ENCODE peak calls at places on chromosome 5, in seven cellular contexts. One of them, this sample, is unnamed.

GRCh38 chr5:89095341-89095740 is 212.4 kb upstream of the MEF2C start:
- DNase-seq in endodermal cell: no peak
- DNase-seq in IMR-90: no peak
- DNase-seq in transverse colon: no peak
- DNase-seq in MM.1S: peak; percentile 40
- DNase-seq in upper lobe of right lung: no peak
- DNase-seq in psoas muscle: no peak
- DNase-seq in this sample: no peak

GRCh38 chr5:17316973-17317459 is 99.6 kb downstream of the BASP1 start:
- DNase-seq in transverse colon: no peak
- DNase-seq in MM.1S: peak; percentile 85
- DNase-seq in upper lobe of right lung: no peak
- DNase-seq in endodermal cell: no peak
- DNase-seq in psoas muscle: no peak
- DNase-seq in IMR-90: peak; percentile 23
- DNase-seq in this sample: peak; percentile 54

GRCh38 chr5:10934789-10935355 is 173.8 kb upstream of the DAP start:
- DNase-seq in psoas muscle: no peak
- DNase-seq in endodermal cell: no peak
- DNase-seq in IMR-90: no peak
- DNase-seq in MM.1S: no peak
- DNase-seq in transverse colon: no peak
- DNase-seq in upper lobe of right lung: no peak
- DNase-seq in this sample: no peak

GRCh38 chr5:158384535-158385421 is 525.8 kb upstream of the CLINT1 start:
- DNase-seq in psoas muscle: no peak
- DNase-seq in MM.1S: no peak
- DNase-seq in endodermal cell: no peak
- DNase-seq in IMR-90: peak; percentile 97
- DNase-seq in transverse colon: no peak
- DNase-seq in upper lobe of right lung: no peak
- DNase-seq in this sample: peak; percentile 98

GRCh38 chr5:123874600-123875201 is 362.7 kb downstream of the CSNK1G3 start:
- DNase-seq in psoas muscle: no peak
- DNase-seq in IMR-90: peak; percentile 12
- DNase-seq in MM.1S: no peak
- DNase-seq in endodermal cell: peak; percentile 62
- DNase-seq in upper lobe of right lung: no peak
- DNase-seq in transverse colon: no peak
- DNase-seq in this sample: no peak

GRCh38 chr5:79868271-79868670 is 122.8 kb downstream of the MTX3 start:
- DNase-seq in upper lobe of right lung: no peak
- DNase-seq in psoas muscle: no peak
- DNase-seq in IMR-90: no peak
- DNase-seq in transverse colon: no peak
- DNase-seq in MM.1S: no peak
- DNase-seq in endodermal cell: no peak
- DNase-seq in this sample: no peak

GRCh38 chr5:44809215-44809955 is 638 bp downstream of the MRPS30 start:
- DNase-seq in transverse colon: peak; percentile 54
- DNase-seq in psoas muscle: peak; percentile 61
- DNase-seq in upper lobe of right lung: peak; percentile 77
- DNase-seq in endodermal cell: peak; percentile 72
- DNase-seq in IMR-90: peak; percentile 62
- DNase-seq in MM.1S: peak; percentile 60
- DNase-seq in this sample: peak; percentile 71

GRCh38 chr5:17831279-17831678 is 197.0 kb downstream of the TAF11L14 start:
- DNase-seq in upper lobe of right lung: no peak
- DNase-seq in MM.1S: no peak
- DNase-seq in IMR-90: no peak
- DNase-seq in endodermal cell: no peak
- DNase-seq in psoas muscle: no peak
- DNase-seq in transverse colon: no peak
- DNase-seq in this sample: no peak

GRCh38 chr5:157245477-157245876 is 20.4 kb upstream of the CYFIP2 start:
- DNase-seq in MM.1S: no peak
- DNase-seq in transverse colon: no peak
- DNase-seq in IMR-90: no peak
- DNase-seq in endodermal cell: peak; percentile 68
- DNase-seq in upper lobe of right lung: no peak
- DNase-seq in psoas muscle: no peak
- DNase-seq in this sample: no peak

GRCh38 chr5:126561908-126562307 is 33.1 kb downstream of the ALDH7A1 start:
- DNase-seq in endodermal cell: no peak
- DNase-seq in IMR-90: peak; percentile 22
- DNase-seq in psoas muscle: no peak
- DNase-seq in upper lobe of right lung: no peak
- DNase-seq in transverse colon: no peak
- DNase-seq in MM.1S: no peak
- DNase-seq in this sample: peak; percentile 9

GRCh38 chr5:138711816-138712215 is 41.4 kb upstream of the CTNNA1 start:
- DNase-seq in IMR-90: no peak
- DNase-seq in psoas muscle: no peak
- DNase-seq in upper lobe of right lung: no peak
- DNase-seq in MM.1S: no peak
- DNase-seq in transverse colon: no peak
- DNase-seq in endodermal cell: no peak
- DNase-seq in this sample: no peak

GRCh38 chr5:138653502-138653901 is 78.3 kb upstream of the HSPA9 start:
- DNase-seq in MM.1S: peak; percentile 61
- DNase-seq in upper lobe of right lung: no peak
- DNase-seq in endodermal cell: peak; percentile 67
- DNase-seq in IMR-90: peak; percentile 35
- DNase-seq in psoas muscle: no peak
- DNase-seq in transverse colon: no peak
- DNase-seq in this sample: peak; percentile 31

GRCh38 chr5:344668-345067 is 23.2 kb downstream of the AHRR start:
- DNase-seq in transverse colon: no peak
- DNase-seq in IMR-90: no peak
- DNase-seq in MM.1S: no peak
- DNase-seq in upper lobe of right lung: no peak
- DNase-seq in endodermal cell: no peak
- DNase-seq in psoas muscle: no peak
- DNase-seq in this sample: no peak

GRCh38 chr5:134794136-134794535 is 35.6 kb downstream of the DDX46 start:
- DNase-seq in upper lobe of right lung: no peak
- DNase-seq in psoas muscle: no peak
- DNase-seq in MM.1S: no peak
- DNase-seq in IMR-90: peak; percentile 16
- DNase-seq in transverse colon: no peak
- DNase-seq in endodermal cell: no peak
- DNase-seq in this sample: no peak

GRCh38 chr5:35920890-35921289 is 17.5 kb downstream of the CAPSL start:
- DNase-seq in psoas muscle: no peak
- DNase-seq in transverse colon: no peak
- DNase-seq in MM.1S: no peak
- DNase-seq in upper lobe of right lung: no peak
- DNase-seq in IMR-90: no peak
- DNase-seq in endodermal cell: peak; percentile 88
- DNase-seq in this sample: no peak

GRCh38 chr5:139995929-139996328 is 47.2 kb downstream of the NRG2 start:
- DNase-seq in endodermal cell: no peak
- DNase-seq in transverse colon: no peak
- DNase-seq in MM.1S: no peak
- DNase-seq in IMR-90: no peak
- DNase-seq in psoas muscle: no peak
- DNase-seq in upper lobe of right lung: no peak
- DNase-seq in this sample: no peak

GRCh38 chr5:55564716-55565115 is 30.0 kb upstream of the PLPP1 start:
- DNase-seq in IMR-90: no peak
- DNase-seq in psoas muscle: no peak
- DNase-seq in endodermal cell: no peak
- DNase-seq in upper lobe of right lung: no peak
- DNase-seq in MM.1S: peak; percentile 86
- DNase-seq in transverse colon: no peak
- DNase-seq in this sample: no peak

GRCh38 chr5:124285071-124285470 is 461.4 kb downstream of the ZNF608 start:
- DNase-seq in endodermal cell: no peak
- DNase-seq in MM.1S: no peak
- DNase-seq in IMR-90: no peak
- DNase-seq in psoas muscle: no peak
- DNase-seq in transverse colon: no peak
- DNase-seq in upper lobe of right lung: no peak
- DNase-seq in this sample: no peak

GRCh38 chr5:79480991-79481390 is 32.9 kb downstream of the HOMER1 start:
- DNase-seq in psoas muscle: no peak
- DNase-seq in transverse colon: no peak
- DNase-seq in upper lobe of right lung: no peak
- DNase-seq in IMR-90: no peak
- DNase-seq in endodermal cell: no peak
- DNase-seq in MM.1S: no peak
- DNase-seq in this sample: no peak

GRCh38 chr5:56168066-56168478 is 65.1 kb downstream of the ANKRD55 start:
- DNase-seq in psoas muscle: no peak
- DNase-seq in endodermal cell: no peak
- DNase-seq in MM.1S: peak; percentile 71
- DNase-seq in IMR-90: peak; percentile 78
- DNase-seq in transverse colon: no peak
- DNase-seq in upper lobe of right lung: no peak
- DNase-seq in this sample: peak; percentile 43

GRCh38 chr5:173161148-173161547 is 16.8 kb downstream of the BNIP1 start:
- DNase-seq in endodermal cell: no peak
- DNase-seq in psoas muscle: no peak
- DNase-seq in MM.1S: no peak
- DNase-seq in transverse colon: no peak
- DNase-seq in IMR-90: no peak
- DNase-seq in upper lobe of right lung: no peak
- DNase-seq in this sample: no peak

GRCh38 chr5:173159256-173159655 is 14.9 kb downstream of the BNIP1 start:
- DNase-seq in transverse colon: no peak
- DNase-seq in IMR-90: no peak
- DNase-seq in endodermal cell: no peak
- DNase-seq in MM.1S: no peak
- DNase-seq in psoas muscle: no peak
- DNase-seq in upper lobe of right lung: no peak
- DNase-seq in this sample: no peak

GRCh38 chr5:173155912-173156311 is 11.6 kb downstream of the BNIP1 start:
- DNase-seq in MM.1S: no peak
- DNase-seq in upper lobe of right lung: no peak
- DNase-seq in endodermal cell: no peak
- DNase-seq in psoas muscle: no peak
- DNase-seq in IMR-90: peak; percentile 49
- DNase-seq in transverse colon: no peak
- DNase-seq in this sample: no peak

GRCh38 chr5:173153842-173154241 is 9.5 kb downstream of the BNIP1 start:
- DNase-seq in endodermal cell: no peak
- DNase-seq in psoas muscle: no peak
- DNase-seq in MM.1S: no peak
- DNase-seq in transverse colon: no peak
- DNase-seq in IMR-90: no peak
- DNase-seq in upper lobe of right lung: no peak
- DNase-seq in this sample: no peak

DNA sequence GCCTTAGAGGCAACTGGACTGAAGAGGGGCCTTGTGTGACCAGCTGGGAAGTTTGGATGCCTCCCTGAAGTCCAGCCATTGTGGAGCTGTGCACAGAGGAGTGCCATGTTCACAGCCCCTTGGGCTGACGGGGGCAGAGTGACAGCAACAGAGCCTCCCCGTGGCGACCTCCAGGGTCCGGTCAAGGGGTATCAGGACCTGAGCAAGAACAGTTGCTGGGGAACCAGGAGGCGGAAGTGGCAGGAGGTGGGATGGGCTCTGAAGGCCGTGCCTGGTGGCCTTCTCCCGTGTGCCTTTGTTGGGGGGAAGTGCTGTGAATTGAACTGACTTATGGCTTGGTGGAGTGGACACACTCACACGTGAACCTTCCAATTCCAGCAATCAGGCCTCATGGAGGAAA is 14.0 kb downstream of the BNIP1 start:
- DNase-seq in psoas muscle: no peak
- DNase-seq in IMR-90: no peak
- DNase-seq in upper lobe of right lung: no peak
- DNase-seq in MM.1S: no peak
- DNase-seq in transverse colon: no peak
- DNase-seq in endodermal cell: no peak
- DNase-seq in this sample: no peak
- H3K36me3 ChIP-seq in psoas muscle: peaks cover 5% of the 10 kb centered on the region
- H3K36me3 ChIP-seq in IMR-90: peaks cover 42% of the 10 kb centered on the region
- H3K36me3 ChIP-seq in upper lobe of right lung: peaks cover 79% of the 10 kb centered on the region
- H3K36me3 ChIP-seq in MM.1S: no peaks in the 10 kb centered on the region
- H3K36me3 ChIP-seq in transverse colon: peaks cover 31% of the 10 kb centered on the region
- H3K36me3 ChIP-seq in endodermal cell: peaks cover 19% of the 10 kb centered on the region
- H3K36me3 ChIP-seq in this sample: peaks cover 66% of the 10 kb centered on the region

GRCh38 chr5:177291735-177292134 is 11.8 kb downstream of the RAB24 start:
- DNase-seq in MM.1S: no peak
- DNase-seq in psoas muscle: no peak
- DNase-seq in upper lobe of right lung: no peak
- DNase-seq in endodermal cell: no peak
- DNase-seq in transverse colon: no peak
- DNase-seq in IMR-90: no peak
- DNase-seq in this sample: no peak
- H3K36me3 ChIP-seq in MM.1S: no peaks in the 10 kb centered on the region
- H3K36me3 ChIP-seq in psoas muscle: peaks cover 12% of the 10 kb centered on the region
- H3K36me3 ChIP-seq in upper lobe of right lung: peaks cover 92% of the 10 kb centered on the region
- H3K36me3 ChIP-seq in endodermal cell: peaks cover 93% of the 10 kb centered on the region
- H3K36me3 ChIP-seq in transverse colon: peaks cover 63% of the 10 kb centered on the region
- H3K36me3 ChIP-seq in IMR-90: peaks cover 56% of the 10 kb centered on the region
- H3K36me3 ChIP-seq in this sample: peaks cover 93% of the 10 kb centered on the region

DNA sequence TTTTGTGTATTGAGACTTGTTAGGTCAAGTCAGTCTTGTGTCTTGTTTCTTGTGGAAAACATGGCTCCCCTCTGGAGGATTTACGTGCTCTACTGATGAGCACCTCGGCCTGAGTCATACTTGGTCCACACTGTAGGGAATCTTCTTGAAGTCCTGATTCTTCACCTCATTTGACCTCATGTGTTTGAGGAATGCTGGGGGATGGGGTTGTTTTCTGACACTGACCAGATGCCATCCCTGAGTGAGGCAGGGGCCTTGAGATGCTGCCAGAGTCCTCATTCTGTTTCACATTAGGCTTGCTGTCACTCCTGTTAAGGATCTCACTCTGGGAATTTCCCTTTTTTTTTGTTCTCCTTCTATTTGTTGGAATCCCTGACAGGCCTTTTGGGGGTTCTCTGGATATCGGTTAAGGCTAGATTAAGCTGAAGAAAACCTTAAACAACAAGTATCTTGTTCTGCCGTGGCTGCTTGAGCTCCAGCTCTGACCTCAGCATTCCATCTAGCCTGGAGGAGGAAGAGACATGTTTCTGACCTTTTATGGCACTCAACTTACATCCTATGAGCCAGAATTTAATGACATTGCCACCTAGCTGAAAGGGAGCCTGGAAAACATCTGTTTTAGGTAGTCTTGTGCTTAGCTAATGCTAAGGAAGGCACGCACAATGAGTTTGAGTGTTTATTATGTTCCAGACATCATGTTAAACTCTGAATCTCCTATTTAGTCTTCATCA is 20.6 kb downstream of the TCOF1 start:
- DNase-seq in upper lobe of right lung: no peak
- DNase-seq in IMR-90: peak; percentile 99
- DNase-seq in psoas muscle: no peak
- DNase-seq in transverse colon: no peak
- DNase-seq in MM.1S: no peak
- DNase-seq in endodermal cell: no peak
- DNase-seq in this sample: peak; percentile 56
- H3K36me3 ChIP-seq in upper lobe of right lung: peaks cover 100% of the 10 kb centered on the region
- H3K36me3 ChIP-seq in IMR-90: peaks cover 72% of the 10 kb centered on the region
- H3K36me3 ChIP-seq in psoas muscle: peaks cover 21% of the 10 kb centered on the region
- H3K36me3 ChIP-seq in transverse colon: peaks cover 77% of the 10 kb centered on the region
- H3K36me3 ChIP-seq in MM.1S: peaks cover 13% of the 10 kb centered on the region
- H3K36me3 ChIP-seq in endodermal cell: peaks cover 88% of the 10 kb centered on the region
- H3K36me3 ChIP-seq in this sample: peaks cover 98% of the 10 kb centered on the region

GRCh38 chr5:14365831-14366435 is 215.7 kb upstream of the OTULINL start:
- DNase-seq in IMR-90: no peak
- DNase-seq in psoas muscle: no peak
- DNase-seq in transverse colon: no peak
- DNase-seq in upper lobe of right lung: no peak
- DNase-seq in endodermal cell: no peak
- DNase-seq in MM.1S: no peak
- DNase-seq in this sample: no peak
- H3K36me3 ChIP-seq in IMR-90: peaks cover 74% of the 10 kb centered on the region
- H3K36me3 ChIP-seq in psoas muscle: peaks cover 16% of the 10 kb centered on the region
- H3K36me3 ChIP-seq in transverse colon: peaks cover 62% of the 10 kb centered on the region
- H3K36me3 ChIP-seq in upper lobe of right lung: peaks cover 87% of the 10 kb centered on the region
- H3K36me3 ChIP-seq in endodermal cell: peaks cover 76% of the 10 kb centered on the region
- H3K36me3 ChIP-seq in MM.1S: peaks cover 3% of the 10 kb centered on the region
- H3K36me3 ChIP-seq in this sample: peaks cover 99% of the 10 kb centered on the region